ENCODE peak calls at places on chromosomes 7 and 10, in ten cellular contexts. L is AG10803; Z is effector memory CD4-positive, alpha-beta T cell; A is heart left ventricle; T is stomach; D is Caco-2; O is Right ventricle myocardium superior; J is stimulated activated CD8-positive, alpha-beta memory T cell treated with anti-CD3 and anti-CD28 coated beads, Interleukin-4, amount 100 ng/mL, for 4 hours; H is caudate nucleus; C is Karpas-422. B is an unnamed sample.

GRCh38 chr7:5456420-5456819 is 32.8 kb upstream of the TNRC18 start:
- DNase-seq in L (no peak), A (no peak), H (no peak), J (no peak), D (no peak), O (no peak), Z (no peak), C (no peak), T (no peak), B (no peak)

GRCh38 chr10:122725768-122726167 is 26.1 kb upstream of the C10orf120 start:
- DNase-seq in C (no peak), A (no peak), D (no peak), H (no peak), L (no peak), J (no peak), O (no peak), T (no peak), Z (no peak), B (no peak)

GRCh38 chr7:90345548-90346319 is 782 bp upstream of the GTPBP10 start:
- DNase-seq in C (no peak), D (peak), H (no peak), L (peak), A (peak), T (no peak), O (no peak), J (no peak), Z (no peak), B (no peak)

GRCh38 chr10:54613162-54613561 is 187.9 kb downstream of the PCDH15 start:
- DNase-seq in Z (no peak), A (no peak), T (no peak), H (no peak), J (no peak), O (no peak), C (no peak), L (no peak), D (no peak), B (no peak)

GRCh38 chr7:133554330-133554729 is 301.5 kb downstream of the EXOC4 start:
- DNase-seq in C (no peak), A (no peak), D (no peak), Z (no peak), J (no peak), H (no peak), L (no peak), T (no peak), O (no peak), B (no peak)

GRCh38 chr10:31100176-31100575 is 68.5 kb upstream of the ZNF438 start:
- DNase-seq in H (no peak), J (no peak), T (no peak), D (no peak), O (no peak), Z (no peak), L (no peak), C (no peak), A (no peak), B (no peak)

GRCh38 chr7:16708980-16709379 is 44.6 kb upstream of the TSPAN13 start:
- DNase-seq in O (no peak), J (no peak), L (peak), T (no peak), D (no peak), C (no peak), H (no peak), Z (no peak), A (no peak), B (no peak)

GRCh38 chr7:155584763-155585531 is 38.6 kb upstream of the CNPY1 start:
- DNase-seq in J (no peak), O (peak), C (no peak), H (no peak), L (no peak), T (peak), A (no peak), D (no peak), Z (no peak), B (no peak)

B was measured in sigmoid colon.